ENCODE peak calls at places on chromosomes 12 and 14, in five cellular contexts. N, K, F, L and M are unnamed samples.

GRCh38 chr12:120659151-120659525 is 18.7 kb downstream of the CABP1 start:
- DNase-seq in F (no peak), L (no peak), N (no peak), K (no peak), M (no peak)

GRCh38 chr14:95562892-95563685 is 28.2 kb downstream of the GLRX5 start:
- DNase-seq in F (no peak), N (peak), K (no peak), L (no peak), M (no peak)

GRCh38 chr14:32426028-32426427 is 96.9 kb downstream of the AKAP6 start:
- DNase-seq in K (no peak), N (no peak), F (no peak), L (no peak), M (no peak)

GRCh38 chr12:84922721-84923120 is 10.1 kb upstream of the SLC6A15 start:
- DNase-seq in N (no peak), K (no peak), L (no peak), F (peak), M (no peak)

GRCh38 chr12:64666054-64666914 is 56.0 kb downstream of the RASSF3 start:
- DNase-seq in L (no peak), K (no peak), F (peak), N (peak), M (no peak)

GRCh38 chr12:6533653-6534157 is 612 bp upstream of the GAPDH start:
- DNase-seq in L (peak), K (peak), N (peak), F (peak), M (peak)

GRCh38 chr14:22411398-22411797 is 177.6 kb downstream of the DAD1 start:
- DNase-seq in K (no peak), N (no peak), L (no peak), F (no peak), M (no peak)

GRCh38 chr14:37124617-37125016 is 47.8 kb downstream of the SLC25A21 start:
- DNase-seq in K (no peak), N (peak), L (no peak), F (peak), M (no peak)

GRCh38 chr14:53742226-53742607 is 214.4 kb downstream of the BMP4 start:
- DNase-seq in F (peak), N (no peak), K (no peak), L (no peak), M (no peak)

GRCh38 chr12:6569786-6570185 is 1.7 kb upstream of the NOP2 start:
- DNase-seq in L (no peak), N (no peak), F (no peak), K (no peak), M (no peak)